ENCODE peak calls at places on chromosomes 11 and 22, in ten cellular contexts. O, T, S, H, I, M, W, K, P and A are unnamed samples.

GRCh38 chr22:19196841-19197612 is 18.5 kb upstream of the SLC25A1 start:
- DNase-seq in H (no peak), M (no peak), S (peak), O (no peak), T (no peak), I (no peak), W (no peak), P (no peak), K (no peak), A (no peak)

GRCh38 chr11:60786811-60787567 is 1.9 kb downstream of the MS4A10 start:
- DNase-seq in T (peak), M (peak), I (peak), H (peak), S (peak), P (peak), O (peak), K (peak), W (no peak), A (no peak)

GRCh38 chr11:130159139-130159538 is 443 bp upstream of the ST14 start:
- DNase-seq in P (no peak), T (no peak), M (no peak), S (no peak), I (no peak), O (no peak), K (no peak), H (no peak), W (no peak), A (no peak)

GRCh38 chr22:37228106-37229011 is 15.7 kb downstream of the RAC2 start:
- DNase-seq in O (peak), I (no peak), P (no peak), M (no peak), K (no peak), S (peak), H (no peak), T (no peak), W (no peak), A (no peak)

GRCh38 chr22:25563757-25564319 is 637 bp upstream of the GRK3 start:
- DNase-seq in T (no peak), W (no peak), S (no peak), O (no peak), M (no peak), P (no peak), K (peak), I (no peak), H (no peak), A (peak)

GRCh38 chr11:46338988-46339666 is 8.1 kb upstream of the DGKZ start:
- DNase-seq in P (no peak), I (no peak), O (no peak), M (no peak), H (no peak), W (no peak), T (no peak), K (no peak), S (no peak), A (no peak)

GRCh38 chr11:85934599-85935169 is 79.5 kb downstream of the CCDC83 start:
- DNase-seq in S (peak), W (no peak), I (no peak), T (peak), M (no peak), P (no peak), O (no peak), K (no peak), H (no peak), A (no peak)

GRCh38 chr11:46315033-46315738 is 32.1 kb upstream of the DGKZ start:
- DNase-seq in P (no peak), W (no peak), H (peak), S (no peak), O (peak), K (no peak), M (peak), T (peak), I (peak), A (no peak)

GRCh38 chr11:114430290-114430689 is 9.0 kb upstream of the REXO2 start:
- DNase-seq in W (no peak), S (no peak), O (no peak), I (no peak), K (no peak), H (no peak), T (no peak), P (no peak), M (no peak), A (no peak)

GRCh38 chr22:46578824-46579561 is 41.2 kb upstream of the GRAMD4 start:
- DNase-seq in O (peak), I (no peak), K (peak), T (peak), H (no peak), P (no peak), M (no peak), S (no peak), W (no peak), A (peak)

GRCh38 chr11:88315981-88316441 is 21.5 kb downstream of the CTSC start:
- DNase-seq in M (no peak), K (no peak), T (no peak), O (no peak), W (no peak), H (no peak), I (no peak), S (no peak), P (no peak), A (no peak)

GRCh38 chr11:76208829-76209670 is 2.7 kb upstream of the WNT11 start:
- DNase-seq in W (peak), P (no peak), K (peak), M (peak), I (peak), S (peak), H (peak), T (peak), O (peak), A (peak)

GRCh38 chr11:128318856-128319474 is 268.4 kb downstream of the ETS1 start:
- DNase-seq in S (no peak), M (no peak), W (no peak), O (no peak), P (no peak), I (peak), H (no peak), K (no peak), T (no peak), A (no peak)

GRCh38 chr11:65934014-65934413 is 11.3 kb upstream of the TSGA10IP start:
- DNase-seq in S (no peak), K (no peak), H (no peak), P (peak), I (no peak), M (no peak), T (no peak), O (no peak), W (no peak), A (no peak)

GRCh38 chr11:79237676-79238075 is 203.2 kb downstream of the TENM4 start:
- DNase-seq in K (no peak), M (no peak), T (no peak), O (peak), H (peak), W (no peak), I (peak), P (peak), S (no peak), A (no peak)

GRCh38 chr11:119347242-119347641 is 737 bp upstream of the MFRP start:
- DNase-seq in T (no peak), H (no peak), M (no peak), S (no peak), I (no peak), K (no peak), O (peak), P (no peak), W (no peak), A (no peak)

GRCh38 chr11:8834379-8834778 is 76.6 kb upstream of the AKIP1 start:
- DNase-seq in H (no peak), I (no peak), T (no peak), O (no peak), P (no peak), W (no peak), M (no peak), S (no peak), K (no peak), A (no peak)

GRCh38 chr22:46068908-46069481 is 81.3 kb upstream of the PPARA start:
- DNase-seq in H (peak), S (peak), O (peak), M (peak), P (no peak), W (peak), I (no peak), T (peak), K (peak), A (peak)

GRCh38 chr11:125227151-125227550 is 62.6 kb downstream of the PKNOX2 start:
- DNase-seq in O (no peak), K (no peak), H (no peak), M (no peak), W (no peak), P (no peak), T (no peak), I (no peak), S (peak), A (no peak)

GRCh38 chr22:20203142-20204099 is 52.6 kb upstream of the CCDC188 start:
- DNase-seq in O (peak), W (no peak), T (no peak), S (no peak), P (no peak), K (peak), M (no peak), I (no peak), H (no peak), A (peak)

GRCh38 chr11:74570266-74571061 is 21.9 kb upstream of the POLD3 start:
- DNase-seq in I (peak), W (no peak), S (no peak), P (no peak), M (no peak), K (no peak), H (peak), T (no peak), O (peak), A (no peak)

GRCh38 chr11:123060265-123061000 is 1.5 kb downstream of the HSPA8 start:
- DNase-seq in I (no peak), W (no peak), K (no peak), M (no peak), S (no peak), O (no peak), H (no peak), T (no peak), P (no peak), A (no peak)

GRCh38 chr22:36938028-36938425 is 24.6 kb downstream of the CSF2RB start:
- DNase-seq in K (no peak), M (no peak), S (no peak), H (no peak), T (no peak), O (no peak), W (no peak), I (no peak), P (no peak), A (no peak)

GRCh38 chr11:12213920-12214319 is 103.5 kb downstream of the MICAL2 start:
- DNase-seq in M (no peak), O (peak), H (no peak), P (no peak), W (no peak), S (no peak), I (no peak), T (no peak), K (no peak), A (no peak)

GRCh38 chr11:12845739-12846358 is 163.3 kb upstream of the RASSF10 start:
- DNase-seq in W (peak), I (no peak), H (no peak), K (no peak), S (no peak), T (peak), O (peak), P (peak), M (no peak), A (no peak)

GRCh38 chr22:49370841-49371301 is 456.8 kb downstream of the BRD1 start:
- DNase-seq in M (no peak), I (no peak), O (no peak), S (peak), T (peak), P (no peak), H (no peak), K (peak), W (peak), A (peak)

GRCh38 chr11:119118227-119118626 is 3.2 kb upstream of the HINFP start:
- DNase-seq in W (no peak), T (no peak), O (no peak), P (no peak), M (no peak), S (no peak), I (no peak), K (no peak), H (no peak), A (no peak)

GRCh38 chr11:123579482-123579812 is 75.0 kb downstream of the SCN3B start:
- DNase-seq in P (no peak), O (no peak), S (no peak), M (no peak), W (no peak), T (no peak), H (no peak), I (no peak), K (no peak), A (no peak)

GRCh38 chr22:30423296-30423958 is 2.1 kb upstream of the MTFP1 start:
- DNase-seq in O (peak), P (no peak), W (peak), S (peak), H (peak), T (peak), I (no peak), K (peak), M (no peak), A (peak)

GRCh38 chr11:119195680-119196079 is 10.4 kb downstream of the NHERF4 start:
- DNase-seq in H (no peak), M (no peak), P (peak), W (no peak), S (peak), T (peak), O (peak), I (peak), K (peak), A (no peak)

GRCh38 chr22:47215851-47216250 is 453.4 kb downstream of the TBC1D22A start:
- DNase-seq in K (no peak), O (no peak), W (peak), P (no peak), S (no peak), I (no peak), H (no peak), T (no peak), M (no peak), A (no peak)

GRCh38 chr11:45945392-45945999 is 23.0 kb downstream of the LARGE2 start:
- DNase-seq in S (no peak), K (no peak), O (no peak), H (no peak), W (no peak), T (no peak), M (no peak), I (no peak), P (no peak), A (no peak)

GRCh38 chr22:11253000-11253511 is 4274.9 kb upstream of the OR11H1 start:
- DNase-seq in M (no peak), T (peak), S (peak), K (peak), P (no peak), O (no peak), I (no peak), H (no peak), W (peak), A (peak)

GRCh38 chr11:104534268-104534667 is 364.0 kb downstream of the CASP12 start:
- DNase-seq in T (no peak), O (no peak), P (peak), S (no peak), W (no peak), H (no peak), I (peak), M (no peak), K (no peak), A (no peak)

GRCh38 chr11:105774899-105775298 is 165.0 kb downstream of the GRIA4 start:
- DNase-seq in I (no peak), O (no peak), P (no peak), W (no peak), M (no peak), S (no peak), H (no peak), K (no peak), T (no peak), A (no peak)

GRCh38 chr22:22380098-22381030 is 128.2 kb downstream of the ZNF280B start:
- DNase-seq in I (no peak), T (no peak), K (no peak), S (no peak), P (no peak), H (no peak), M (no peak), W (no peak), O (peak), A (no peak)

GRCh38 chr11:66335531-66336233 is 552 bp downstream of the RIN1 start:
- DNase-seq in M (no peak), I (peak), T (peak), S (peak), W (peak), K (peak), O (peak), P (no peak), H (no peak), A (no peak)

GRCh38 chr22:19663286-19663815 is 51.0 kb upstream of the SEPTIN5 start:
- DNase-seq in H (peak), K (peak), T (peak), M (no peak), S (no peak), I (peak), W (no peak), P (peak), O (peak), A (no peak)

GRCh38 chr11:86698634-86699033 is 26.2 kb upstream of the ME3 start:
- DNase-seq in I (no peak), P (no peak), H (no peak), S (no peak), O (no peak), M (no peak), K (no peak), W (no peak), T (no peak), A (no peak)

GRCh38 chr11:104609297-104609696 is 289.0 kb downstream of the CASP12 start:
- DNase-seq in M (no peak), I (peak), O (peak), T (no peak), W (no peak), H (no peak), K (no peak), P (peak), S (no peak), A (no peak)

GRCh38 chr22:23781533-23781932 is 5.2 kb upstream of the SMARCB1 start:
- DNase-seq in P (no peak), S (no peak), I (peak), K (no peak), H (no peak), M (no peak), O (peak), T (no peak), W (no peak), A (no peak)

GRCh38 chr22:23781065-23781464 is 5.7 kb upstream of the SMARCB1 start:
- DNase-seq in H (no peak), S (no peak), P (no peak), I (no peak), O (no peak), T (no peak), W (peak), K (no peak), M (no peak), A (no peak)

GRCh38 chr22:23784215-23784732 is 2.5 kb upstream of the SMARCB1 start:
- DNase-seq in H (no peak), S (no peak), M (no peak), I (peak), W (no peak), O (no peak), P (no peak), T (no peak), K (no peak), A (no peak)

GRCh38 chr22:23783496-23784167 is 3.1 kb upstream of the SMARCB1 start:
- DNase-seq in I (no peak), S (no peak), M (no peak), K (no peak), W (no peak), O (no peak), H (no peak), T (no peak), P (no peak), A (no peak)

GRCh38 chr22:23782649-23783048 is 4.1 kb upstream of the SMARCB1 start:
- DNase-seq in H (no peak), W (no peak), K (no peak), M (no peak), T (no peak), I (no peak), P (no peak), O (no peak), S (no peak), A (no peak)
- H3K27ac ChIP-seq in H (no peak), W (no peak), K (no peak), M (no peak), T (no peak), I (no peak), P (no peak), O (no peak), S (no peak), A (no peak)

GRCh38 chr22:38981659-38982007 is 514 bp upstream of the APOBEC3B start:
- DNase-seq in K (no peak), T (no peak), I (no peak), M (no peak), P (no peak), S (peak), H (no peak), W (no peak), O (no peak), A (no peak)
- H3K4me3 ChIP-seq in K (peak), T (peak), I (no peak), M (peak), P (peak), S (peak), H (no peak), W (peak), O (peak), A (peak)

GRCh38 chr11:44596541-44597276 is 31.2 kb downstream of the CD82 start:
- DNase-seq in P (no peak), S (no peak), W (no peak), M (no peak), K (no peak), O (peak), T (no peak), H (no peak), I (no peak), A (no peak)

GRCh38 chr11:44593194-44593593 is 27.7 kb downstream of the CD82 start:
- DNase-seq in T (no peak), M (no peak), P (no peak), S (peak), K (no peak), O (no peak), I (no peak), H (no peak), W (peak), A (no peak)

GRCh38 chr11:44597358-44598009 is 32.0 kb downstream of the CD82 start:
- DNase-seq in W (no peak), M (no peak), P (no peak), T (no peak), O (no peak), S (no peak), I (no peak), K (no peak), H (no peak), A (no peak)

GRCh38 chr11:44595006-44595405 is 29.5 kb downstream of the CD82 start:
- DNase-seq in T (no peak), H (no peak), M (no peak), I (no peak), O (no peak), K (no peak), P (no peak), S (no peak), W (no peak), A (no peak)

DNA sequence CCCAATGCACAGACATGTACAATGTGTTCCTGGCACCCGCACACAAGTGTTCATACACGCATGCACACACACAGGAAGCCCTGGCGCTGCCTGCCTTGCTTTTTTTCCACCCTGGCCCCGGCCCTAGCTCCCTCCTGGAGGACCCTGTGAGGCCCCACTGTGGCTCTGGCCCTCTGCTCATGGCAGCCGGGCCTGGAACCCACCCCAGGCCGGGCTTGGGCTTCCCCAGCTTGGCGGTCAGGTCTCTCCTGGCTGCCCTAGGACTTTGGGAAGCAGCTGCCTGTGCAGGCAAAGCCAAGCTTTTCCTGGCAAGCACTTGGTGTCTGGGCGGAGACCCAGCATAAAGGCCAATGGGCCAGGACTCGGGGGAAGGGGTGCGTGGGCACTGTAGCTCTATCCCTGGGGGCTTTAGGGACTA is 30.5 kb downstream of the CD82 start:
- DNase-seq in O (peak), H (no peak), S (peak), W (peak), T (no peak), I (no peak), P (no peak), K (no peak), M (no peak), A (no peak)
- H3K27ac ChIP-seq in O (no peak), H (peak), S (no peak), W (peak), T (no peak), I (no peak), P (no peak), K (peak), M (peak), A (peak)

DNA sequence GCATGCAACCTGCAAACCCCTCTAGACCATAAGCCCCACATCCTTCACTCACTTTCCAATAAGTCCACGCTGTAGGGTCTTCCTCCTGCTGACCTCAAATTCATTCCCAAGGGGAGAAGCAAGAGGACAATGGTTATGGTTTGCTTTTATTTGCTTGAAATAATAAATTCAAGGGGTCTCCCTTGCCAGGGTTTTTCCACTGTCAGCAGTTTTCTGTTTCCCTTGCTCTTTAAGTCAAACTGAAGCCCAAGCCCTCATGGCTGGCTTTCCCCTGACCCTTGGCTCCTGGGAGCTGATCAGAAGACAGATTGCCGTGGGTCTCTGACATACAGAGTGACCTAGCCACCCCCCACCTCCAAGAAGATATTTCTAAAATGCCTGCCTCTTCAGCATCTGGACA is 3.9 kb downstream of the SLC1A2 start:
- DNase-seq in S (no peak), K (no peak), H (no peak), T (no peak), I (no peak), W (no peak), O (no peak), M (no peak), P (no peak), A (no peak)
- H3K4me3 ChIP-seq in S (no peak), K (no peak), H (no peak), T (no peak), I (no peak), W (peak), O (no peak), M (no peak), P (no peak), A (no peak)

GRCh38 chr11:568306-569259 is 7.7 kb upstream of the PHRF1 start:
- DNase-seq in H (peak), I (peak), P (peak), T (peak), O (peak), W (peak), M (peak), S (peak), K (peak), A (peak)

GRCh38 chr11:565921-566509 is 5.2 kb downstream of the RASSF7 start:
- DNase-seq in H (no peak), M (no peak), O (no peak), T (no peak), K (no peak), I (no peak), P (no peak), S (no peak), W (no peak), A (peak)

GRCh38 chr11:569273-569885 is 6.9 kb upstream of the PHRF1 start:
- DNase-seq in O (peak), W (no peak), P (no peak), S (no peak), I (no peak), M (no peak), H (no peak), T (peak), K (no peak), A (no peak)

GRCh38 chr11:567629-568258 is 7.0 kb downstream of the RASSF7 start:
- DNase-seq in S (no peak), M (no peak), P (no peak), H (peak), K (no peak), O (peak), W (no peak), I (no peak), T (peak), A (no peak)

GRCh38 chr11:567036-567628 is 6.4 kb downstream of the RASSF7 start:
- DNase-seq in O (no peak), I (no peak), P (no peak), M (no peak), H (peak), S (no peak), T (peak), K (no peak), W (no peak), A (no peak)
- H3K27ac ChIP-seq in O (no peak), I (no peak), P (no peak), M (peak), H (no peak), S (no peak), T (no peak), K (peak), W (no peak), A (no peak)